ENCODE peak calls at places on chromosomes 1 and 21, in four cellular contexts. D, K, C and A are unnamed samples. For H3K4me1, the result is how much of the 10 kb centered on the place peaks cover.

GRCh38 chr1:118589486-118589885 is 398.7 kb downstream of the TBX15 start:
- DNase-seq in D (no peak), C (no peak), K (no peak), A (no peak)

GRCh38 chr21:43728467-43729390 is 9.8 kb downstream of the PDXK start:
- DNase-seq in C (peak), K (peak), D (peak), A (peak)

GRCh38 chr1:154551474-154551873 is 7.0 kb downstream of the UBE2Q1 start:
- DNase-seq in K (no peak), D (no peak), C (peak), A (no peak)

GRCh38 chr1:157040802-157041201 is 4.7 kb downstream of the ARHGEF11 start:
- DNase-seq in K (no peak), C (no peak), D (no peak), A (no peak)

GRCh38 chr1:110466646-110467280 is 15.8 kb downstream of the PROK1 start:
- DNase-seq in D (no peak), K (no peak), C (no peak), A (no peak)

GRCh38 chr1:203129501-203130231 is 2.1 kb downstream of the ADORA1 start:
- DNase-seq in C (peak), K (peak), D (no peak), A (peak)

GRCh38 chr1:114750780-114751179 is 7.0 kb downstream of the CSDE1 start:
- DNase-seq in D (no peak), C (no peak), K (no peak), A (no peak)

GRCh38 chr1:111399792-111400610 is 27.5 kb downstream of the OVGP1 start:
- DNase-seq in D (peak), K (peak), C (peak), A (peak)

GRCh38 chr1:172154571-172154970 is 265.9 kb upstream of the C1orf105 start:
- DNase-seq in D (peak), C (no peak), K (no peak), A (no peak)

GRCh38 chr1:22959545-22960360 is 12.9 kb downstream of the LACTBL1 start:
- DNase-seq in C (no peak), K (no peak), D (no peak), A (no peak)

GRCh38 chr1:63190171-63190570 is 132.2 kb upstream of the FOXD3 start:
- DNase-seq in C (no peak), K (no peak), D (no peak), A (no peak)

GRCh38 chr1:45815667-45816458 is 12.5 kb downstream of the MAST2 start:
- DNase-seq in D (no peak), C (no peak), K (no peak), A (no peak)

GRCh38 chr1:5892370-5892769 is 99.9 kb downstream of the NPHP4 start:
- DNase-seq in C (no peak), D (no peak), K (no peak), A (no peak)

GRCh38 chr1:115199416-115200132 is 110.3 kb upstream of the TSPAN2 start:
- DNase-seq in D (no peak), K (no peak), C (no peak), A (no peak)

GRCh38 chr1:214402583-214403216 is 121.7 kb downstream of the SMYD2 start:
- DNase-seq in K (no peak), D (peak), C (no peak), A (peak)

GRCh38 chr1:4652631-4653327 is 1.6 kb upstream of the AJAP1 start:
- DNase-seq in C (peak), D (peak), K (peak), A (peak)

GRCh38 chr1:222928212-222928611 is 113.4 kb downstream of the DISP1 start:
- DNase-seq in K (peak), C (peak), D (peak), A (peak)

GRCh38 chr1:204104331-204105222 is 31.7 kb downstream of the SOX13 start:
- DNase-seq in C (peak), D (peak), K (no peak), A (peak)

GRCh38 chr1:21323091-21323490 is 32.8 kb upstream of the ECE1 start:
- DNase-seq in K (no peak), D (no peak), C (no peak), A (no peak)

GRCh38 chr1:235485558-235485957 is 18.7 kb downstream of the B3GALNT2 start:
- DNase-seq in C (no peak), D (no peak), K (no peak), A (no peak)

GRCh38 chr1:215719569-215719968 is 152.5 kb downstream of the KCTD3 start:
- DNase-seq in C (no peak), K (no peak), D (no peak), A (no peak)

GRCh38 chr1:23796466-23797271 is 3.9 kb downstream of the GALE start:
- DNase-seq in K (no peak), D (no peak), C (peak), A (peak)

GRCh38 chr1:212752934-212753497 is 38.6 kb downstream of the NSL1 start:
- DNase-seq in D (no peak), K (no peak), C (no peak), A (no peak)

GRCh38 chr1:235160395-235160964 is 570 bp downstream of the RBM34 start:
- DNase-seq in C (no peak), K (no peak), D (peak), A (no peak)

GRCh38 chr1:205917466-205918248 is 25.6 kb downstream of the SLC26A9 start:
- DNase-seq in K (no peak), D (no peak), C (no peak), A (no peak)

GRCh38 chr1:32204943-32205361 is 519 bp upstream of the IQCC start:
- DNase-seq in D (no peak), K (peak), C (peak), A (no peak)

GRCh38 chr1:203371288-203371687 is 20.4 kb upstream of the FMOD start:
- DNase-seq in C (no peak), K (no peak), D (no peak), A (no peak)

GRCh38 chr1:67429011-67429527 is 1.1 kb downstream of the SERBP1 start:
- DNase-seq in D (no peak), K (peak), C (no peak), A (no peak)
- H3K4me1 ChIP-seq in D (under half), K (under half), C (under half), A (under half)

DNA sequence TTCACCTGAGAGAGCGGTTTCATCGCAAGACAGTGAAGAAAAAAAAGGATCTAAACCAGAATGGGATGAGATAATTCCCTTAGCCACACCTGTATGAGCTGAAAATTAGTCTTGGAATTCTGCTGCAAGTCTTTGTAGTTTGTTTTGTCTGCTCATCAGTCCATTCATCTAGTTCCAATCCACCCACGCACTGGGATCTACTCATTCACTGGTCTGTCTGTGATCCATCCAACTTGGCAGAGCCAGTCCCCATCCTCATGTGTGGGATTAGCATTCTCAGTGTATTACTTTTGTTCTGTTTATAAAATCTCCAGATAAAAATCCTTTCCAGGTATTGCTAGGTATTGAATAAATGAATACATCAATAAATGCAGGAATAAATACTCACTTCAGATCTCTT is 266.5 kb upstream of the USP24 start:
- DNase-seq in K (no peak), C (no peak), D (no peak), A (no peak)
- TF ChIP-seq EP300 in K (no peak), C (no peak), D (no peak), A (no peak)

DNA sequence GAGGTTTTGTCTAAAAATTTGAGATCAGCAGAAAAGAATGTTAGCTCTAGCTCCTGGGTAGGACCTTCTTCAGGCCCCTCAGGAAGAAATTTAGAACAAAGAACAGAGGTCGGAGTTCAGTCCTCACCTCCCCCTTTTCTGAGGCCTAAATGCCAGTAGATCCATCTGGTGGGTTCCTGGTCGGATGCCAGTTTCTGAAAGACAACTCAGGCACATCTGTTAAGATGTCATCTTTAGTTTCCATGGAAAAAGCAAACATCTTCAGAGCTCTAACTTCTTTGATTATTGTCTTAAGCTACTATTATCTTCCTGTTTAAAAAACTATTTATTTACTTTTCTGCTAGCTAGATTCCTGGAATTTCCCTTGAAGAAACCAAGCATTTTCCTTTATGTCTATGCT is 37.1 kb upstream of the USP25 start:
- DNase-seq in D (no peak), C (no peak), K (no peak), A (no peak)
- TF ChIP-seq CTCF in D (no peak), C (no peak), K (no peak), A (no peak)

GRCh38 chr1:33346921-33347649 is 26.2 kb upstream of the A3GALT2 start:
- DNase-seq in D (peak), K (no peak), C (peak), A (peak)
- H3K4me1 ChIP-seq in D (under half), K (under half), C (half or more), A (half or more)